ENCODE peak calls at places on chromosomes 4 and X, in six cellular contexts. One of them, this sample, is unnamed.

GRCh38 chr4:125522588-125522987 is 207.8 kb downstream of the FAT4 start:
- DNase-seq in lower leg skin: no peak
- DNase-seq in brain microvascular endothelial cell: no peak
- DNase-seq in HL-60: no peak
- DNase-seq in heart left ventricle: no peak
- DNase-seq in A549: no peak
- DNase-seq in this sample: no peak

GRCh38 chr4:105158837-105159236 is 12.2 kb downstream of the TET2 start:
- DNase-seq in A549: no peak
- DNase-seq in heart left ventricle: peak; percentile 39
- DNase-seq in lower leg skin: no peak
- DNase-seq in HL-60: no peak
- DNase-seq in brain microvascular endothelial cell: no peak
- DNase-seq in this sample: no peak

GRCh38 chr4:19514276-19515070 is 737.2 kb upstream of the SLIT2 start:
- DNase-seq in heart left ventricle: no peak
- DNase-seq in brain microvascular endothelial cell: no peak
- DNase-seq in lower leg skin: no peak
- DNase-seq in HL-60: no peak
- DNase-seq in A549: no peak
- DNase-seq in this sample: no peak

GRCh38 chr4:61511716-61512488 is 311.8 kb downstream of the ADGRL3 start:
- DNase-seq in brain microvascular endothelial cell: no peak
- DNase-seq in heart left ventricle: no peak
- DNase-seq in HL-60: no peak
- DNase-seq in A549: no peak
- DNase-seq in lower leg skin: no peak
- DNase-seq in this sample: no peak

GRCh38 chr4:35818520-35818919 is 425.8 kb downstream of the ARAP2 start:
- DNase-seq in HL-60: no peak
- DNase-seq in A549: no peak
- DNase-seq in lower leg skin: no peak
- DNase-seq in heart left ventricle: no peak
- DNase-seq in brain microvascular endothelial cell: no peak
- DNase-seq in this sample: no peak

GRCh38 chr4:3417448-3417847 is 24.3 kb upstream of the HGFAC start:
- DNase-seq in A549: no peak
- DNase-seq in heart left ventricle: peak; percentile 11
- DNase-seq in brain microvascular endothelial cell: no peak
- DNase-seq in HL-60: no peak
- DNase-seq in lower leg skin: no peak
- DNase-seq in this sample: no peak

GRCh38 chrX:9897761-9898161 is 69.4 kb upstream of the CLDN34 start:
- DNase-seq in heart left ventricle: no peak
- DNase-seq in lower leg skin: no peak
- DNase-seq in A549: no peak
- DNase-seq in brain microvascular endothelial cell: peak; percentile 89
- DNase-seq in HL-60: no peak
- DNase-seq in this sample: no peak

GRCh38 chr4:176259330-176260090 is 9.5 kb downstream of the ASB5 start:
- DNase-seq in HL-60: no peak
- DNase-seq in heart left ventricle: no peak
- DNase-seq in brain microvascular endothelial cell: peak; percentile 49
- DNase-seq in A549: no peak
- DNase-seq in lower leg skin: no peak
- DNase-seq in this sample: no peak

GRCh38 chr4:107034091-107034698 is 1.9 kb downstream of the DKK2 start:
- DNase-seq in A549: no peak
- DNase-seq in heart left ventricle: peak; percentile 19
- DNase-seq in HL-60: no peak
- DNase-seq in brain microvascular endothelial cell: peak; percentile 45
- DNase-seq in lower leg skin: peak; percentile 22
- DNase-seq in this sample: no peak

GRCh38 chr4:146639414-146639814 is 721 bp downstream of the POU4F2 start:
- DNase-seq in lower leg skin: no peak
- DNase-seq in HL-60: no peak
- DNase-seq in brain microvascular endothelial cell: no peak
- DNase-seq in heart left ventricle: no peak
- DNase-seq in A549: no peak
- DNase-seq in this sample: no peak

GRCh38 chr4:121273191-121273590 is 107.6 kb downstream of the QRFPR start:
- DNase-seq in A549: no peak
- DNase-seq in heart left ventricle: no peak
- DNase-seq in brain microvascular endothelial cell: no peak
- DNase-seq in lower leg skin: no peak
- DNase-seq in HL-60: no peak
- DNase-seq in this sample: no peak

GRCh38 chr4:15557806-15558550 is 88.3 kb downstream of the CC2D2A start:
- DNase-seq in A549: no peak
- DNase-seq in HL-60: no peak
- DNase-seq in heart left ventricle: no peak
- DNase-seq in lower leg skin: no peak
- DNase-seq in brain microvascular endothelial cell: no peak
- DNase-seq in this sample: no peak

GRCh38 chr4:172628263-172628662 is 540.3 kb upstream of the GALNT7 start:
- DNase-seq in A549: no peak
- DNase-seq in heart left ventricle: no peak
- DNase-seq in lower leg skin: no peak
- DNase-seq in HL-60: no peak
- DNase-seq in brain microvascular endothelial cell: no peak
- DNase-seq in this sample: no peak

GRCh38 chrX:71128166-71128833 is 9.9 kb downstream of the MED12 start:
- DNase-seq in brain microvascular endothelial cell: no peak
- DNase-seq in HL-60: no peak
- DNase-seq in lower leg skin: no peak
- DNase-seq in A549: no peak
- DNase-seq in heart left ventricle: no peak
- DNase-seq in this sample: no peak

GRCh38 chr4:105807496-105807895 is 87.8 kb upstream of the NPNT start:
- DNase-seq in A549: no peak
- DNase-seq in brain microvascular endothelial cell: peak; percentile 29
- DNase-seq in HL-60: no peak
- DNase-seq in heart left ventricle: no peak
- DNase-seq in lower leg skin: no peak
- DNase-seq in this sample: no peak

GRCh38 chr4:124433500-124433899 is 279.0 kb downstream of the ANKRD50 start:
- DNase-seq in brain microvascular endothelial cell: peak; percentile 76
- DNase-seq in heart left ventricle: no peak
- DNase-seq in A549: no peak
- DNase-seq in lower leg skin: no peak
- DNase-seq in HL-60: no peak
- DNase-seq in this sample: no peak

GRCh38 chrX:29461039-29461438 is 754.3 kb upstream of the MAGEB2 start:
- DNase-seq in A549: no peak
- DNase-seq in brain microvascular endothelial cell: no peak
- DNase-seq in heart left ventricle: no peak
- DNase-seq in lower leg skin: no peak
- DNase-seq in HL-60: no peak
- DNase-seq in this sample: no peak

GRCh38 chr4:110614981-110615365 is 7.9 kb downstream of the PITX2 start:
- DNase-seq in lower leg skin: no peak
- DNase-seq in A549: no peak
- DNase-seq in HL-60: no peak
- DNase-seq in brain microvascular endothelial cell: no peak
- DNase-seq in heart left ventricle: no peak
- DNase-seq in this sample: no peak
- H3K4me3 ChIP-seq in lower leg skin: no peak overlapping the region
- H3K4me3 ChIP-seq in A549: no peak overlapping the region
- H3K4me3 ChIP-seq in HL-60: no peak overlapping the region
- H3K4me3 ChIP-seq in brain microvascular endothelial cell: no peak overlapping the region
- H3K4me3 ChIP-seq in heart left ventricle: no peak overlapping the region
- H3K4me3 ChIP-seq in this sample: peak overlapping the region; percentile 51

GRCh38 chr4:167234388-167234881 is at the start of gene SPOCK3:
- DNase-seq in brain microvascular endothelial cell: peak; percentile 4
- DNase-seq in lower leg skin: no peak
- DNase-seq in heart left ventricle: peak; percentile 34
- DNase-seq in HL-60: no peak
- DNase-seq in A549: peak; percentile 22
- DNase-seq in this sample: no peak
- H3K4me3 ChIP-seq in brain microvascular endothelial cell: peak within 1 kb of the TSS; percentile 68
- H3K4me3 ChIP-seq in lower leg skin: peak within 1 kb of the TSS; percentile 14
- H3K4me3 ChIP-seq in heart left ventricle: peak within 1 kb of the TSS; percentile 28
- H3K4me3 ChIP-seq in HL-60: peak within 1 kb of the TSS; percentile 48
- H3K4me3 ChIP-seq in A549: peak within 1 kb of the TSS; percentile 64
- H3K4me3 ChIP-seq in this sample: peak within 1 kb of the TSS; percentile 84

DNA sequence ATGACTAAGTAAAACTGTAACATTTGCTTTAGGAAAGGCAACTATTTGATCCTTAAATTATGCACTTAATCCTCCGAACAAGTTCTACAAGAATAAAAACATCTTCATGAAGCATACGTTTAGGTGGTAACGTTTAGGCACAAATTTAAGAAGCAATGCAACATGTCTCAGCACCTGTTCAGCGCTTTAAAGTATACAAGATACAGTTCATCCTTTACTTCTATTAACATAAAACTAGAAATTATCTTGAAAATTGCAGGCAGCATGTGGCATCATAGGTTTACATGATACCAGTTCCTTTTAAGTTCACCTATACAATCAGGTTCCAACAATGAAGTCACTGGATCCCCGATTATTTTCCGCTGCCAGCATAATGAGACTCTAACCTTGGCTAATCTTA is 1.5 kb downstream of the PLA2G12A start:
- DNase-seq in heart left ventricle: no peak
- DNase-seq in brain microvascular endothelial cell: no peak
- DNase-seq in HL-60: no peak
- DNase-seq in lower leg skin: no peak
- DNase-seq in A549: no peak
- DNase-seq in this sample: no peak
- H3K4me3 ChIP-seq in heart left ventricle: peak overlapping the region; percentile 79
- H3K4me3 ChIP-seq in brain microvascular endothelial cell: no peak overlapping the region
- H3K4me3 ChIP-seq in HL-60: no peak overlapping the region
- H3K4me3 ChIP-seq in lower leg skin: no peak overlapping the region
- H3K4me3 ChIP-seq in A549: no peak overlapping the region
- H3K4me3 ChIP-seq in this sample: peak overlapping the region; percentile 94

DNA sequence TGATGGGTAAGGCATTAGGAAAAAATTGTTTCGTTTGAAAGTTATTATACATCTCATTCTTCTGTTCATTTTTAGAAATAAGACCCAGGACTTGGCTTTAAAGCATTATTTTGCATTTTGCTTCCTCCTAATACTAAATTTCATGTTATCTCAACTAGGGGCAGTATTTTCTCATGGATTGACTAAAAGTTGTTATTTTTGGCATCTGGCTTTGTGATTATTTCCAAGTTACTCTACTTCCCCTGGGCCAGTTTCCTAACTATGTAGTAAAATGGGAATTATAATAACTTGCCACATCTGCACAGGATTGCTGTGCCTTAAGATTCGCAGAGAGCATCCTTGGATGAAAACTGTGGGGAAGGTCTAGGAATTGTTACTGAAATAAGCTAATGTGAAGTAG is 3.0 kb downstream of the RBPJ start:
- DNase-seq in HL-60: no peak
- DNase-seq in A549: no peak
- DNase-seq in brain microvascular endothelial cell: no peak
- DNase-seq in lower leg skin: no peak
- DNase-seq in heart left ventricle: no peak
- DNase-seq in this sample: no peak
- H3K4me3 ChIP-seq in HL-60: peak overlapping the region; percentile 84
- H3K4me3 ChIP-seq in A549: no peak overlapping the region
- H3K4me3 ChIP-seq in brain microvascular endothelial cell: no peak overlapping the region
- H3K4me3 ChIP-seq in lower leg skin: no peak overlapping the region
- H3K4me3 ChIP-seq in heart left ventricle: no peak overlapping the region
- H3K4me3 ChIP-seq in this sample: no peak overlapping the region

GRCh38 chr4:48974979-48975640 is 11.0 kb upstream of the CWH43 start:
- DNase-seq in heart left ventricle: peak; percentile 38
- DNase-seq in A549: no peak
- DNase-seq in lower leg skin: no peak
- DNase-seq in brain microvascular endothelial cell: no peak
- DNase-seq in HL-60: no peak
- DNase-seq in this sample: no peak

GRCh38 chr4:48970471-48970921 is 15.6 kb upstream of the CWH43 start:
- DNase-seq in heart left ventricle: no peak
- DNase-seq in HL-60: no peak
- DNase-seq in lower leg skin: no peak
- DNase-seq in A549: no peak
- DNase-seq in brain microvascular endothelial cell: peak; percentile 38
- DNase-seq in this sample: no peak

GRCh38 chr4:48979897-48980579 is 6.0 kb upstream of the CWH43 start:
- DNase-seq in brain microvascular endothelial cell: no peak
- DNase-seq in heart left ventricle: no peak
- DNase-seq in A549: no peak
- DNase-seq in HL-60: no peak
- DNase-seq in lower leg skin: no peak
- DNase-seq in this sample: no peak

GRCh38 chr4:48976007-48976406 is 10.1 kb upstream of the CWH43 start:
- DNase-seq in brain microvascular endothelial cell: no peak
- DNase-seq in lower leg skin: no peak
- DNase-seq in heart left ventricle: no peak
- DNase-seq in A549: no peak
- DNase-seq in HL-60: no peak
- DNase-seq in this sample: no peak
- H3K4me3 ChIP-seq in brain microvascular endothelial cell: no peak overlapping the region
- H3K4me3 ChIP-seq in lower leg skin: no peak overlapping the region
- H3K4me3 ChIP-seq in heart left ventricle: no peak overlapping the region
- H3K4me3 ChIP-seq in A549: no peak overlapping the region
- H3K4me3 ChIP-seq in HL-60: no peak overlapping the region
- H3K4me3 ChIP-seq in this sample: no peak overlapping the region

DNA sequence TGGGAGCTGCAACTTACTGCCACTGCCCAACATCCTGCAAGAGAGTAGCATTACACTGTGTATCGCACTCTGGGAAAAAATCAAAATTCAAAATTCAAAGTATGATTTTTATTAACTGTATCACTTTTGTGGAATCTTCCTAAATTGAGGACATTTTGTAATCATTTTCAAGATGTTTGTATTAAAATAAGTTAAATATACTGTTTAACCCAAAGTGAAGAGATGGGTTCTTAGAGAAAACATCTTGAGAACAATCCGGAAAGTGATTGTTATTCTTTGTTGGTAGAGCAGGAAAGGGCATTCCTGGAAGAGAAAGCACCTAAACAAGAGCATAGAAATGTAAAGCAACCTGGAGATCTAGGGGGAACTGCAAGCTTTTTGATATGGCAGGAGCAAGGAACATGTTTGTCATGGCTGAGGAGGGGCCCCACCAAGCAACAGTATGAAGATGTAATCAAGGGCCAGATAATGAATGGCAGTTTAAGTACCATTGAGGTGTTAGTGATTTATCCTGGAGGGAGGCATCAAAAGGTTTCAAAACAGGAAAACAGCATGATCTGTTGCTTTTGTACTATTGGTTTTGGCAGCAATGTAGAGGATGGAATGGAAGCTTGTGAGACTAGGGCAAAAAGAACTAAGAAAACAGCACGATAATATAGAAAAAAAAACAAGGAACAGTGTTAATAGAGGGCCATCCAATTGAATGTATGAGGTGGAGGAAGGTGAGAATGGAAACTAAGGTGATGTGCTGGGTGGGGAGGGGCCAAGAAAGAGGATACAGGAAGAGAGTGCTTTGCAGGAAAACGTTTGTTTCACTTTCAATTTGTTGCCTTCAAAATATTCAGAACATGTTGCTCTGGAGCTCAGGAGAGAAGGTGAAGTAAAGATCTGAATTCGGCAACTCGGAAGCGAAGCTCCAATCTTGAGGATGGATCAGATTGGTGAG is 14.2 kb upstream of the SEC24D start:
- DNase-seq in A549: no peak
- DNase-seq in brain microvascular endothelial cell: no peak
- DNase-seq in heart left ventricle: no peak
- DNase-seq in lower leg skin: no peak
- DNase-seq in HL-60: no peak
- DNase-seq in this sample: no peak
- H3K4me3 ChIP-seq in A549: no peak overlapping the region
- H3K4me3 ChIP-seq in brain microvascular endothelial cell: peak overlapping the region; percentile 38
- H3K4me3 ChIP-seq in heart left ventricle: peak overlapping the region; percentile 5
- H3K4me3 ChIP-seq in lower leg skin: no peak overlapping the region
- H3K4me3 ChIP-seq in HL-60: no peak overlapping the region
- H3K4me3 ChIP-seq in this sample: peak overlapping the region; percentile 54

GRCh38 chrX:40644175-40644574 is 3.2 kb downstream of the CXorf38 start:
- DNase-seq in brain microvascular endothelial cell: peak; percentile 2
- DNase-seq in heart left ventricle: no peak
- DNase-seq in HL-60: peak; percentile 76
- DNase-seq in lower leg skin: peak; percentile 34
- DNase-seq in A549: no peak
- DNase-seq in this sample: no peak
- H3K4me3 ChIP-seq in brain microvascular endothelial cell: no peak overlapping the region
- H3K4me3 ChIP-seq in heart left ventricle: no peak overlapping the region
- H3K4me3 ChIP-seq in HL-60: peak overlapping the region; percentile 47
- H3K4me3 ChIP-seq in lower leg skin: no peak overlapping the region
- H3K4me3 ChIP-seq in A549: no peak overlapping the region
- H3K4me3 ChIP-seq in this sample: no peak overlapping the region

This sample was measured in H1.